ENCODE peak calls at places on chromosomes 16 and 17, in four cellular contexts. R is GM12878, X is HepG2, I is K562. S is an unnamed sample.

GRCh38 chr16:71263581-71263980 is 25.6 kb downstream of the CMTR2 start:
- DNase-seq in R (no peak), X (no peak), I (no peak), S (no peak)

GRCh38 chr16:31265329-31266245 is 5.8 kb downstream of the ITGAM start:
- DNase-seq in R (peak; percentile 79), X (no peak), I (no peak), S (peak; percentile 10)

GRCh38 chr17:55577687-55578086 is 66.4 kb upstream of the SMIM36 start:
- DNase-seq in R (no peak), X (no peak), I (no peak), S (no peak)

GRCh38 chr16:79217375-79218011 is 383.0 kb downstream of the MAF start:
- DNase-seq in R (no peak), X (no peak), I (no peak), S (no peak)

GRCh38 chr16:9756434-9756833 is 425.8 kb downstream of the GRIN2A start:
- DNase-seq in R (no peak), X (no peak), I (no peak), S (no peak)

GRCh38 chr17:74150428-74151025 is 53.0 kb upstream of the RPL38 start:
- DNase-seq in R (no peak), X (no peak), I (no peak), S (no peak)

GRCh38 chr17:11935734-11936406 is 61.4 kb downstream of the ZNF18 start:
- DNase-seq in R (no peak), X (peak; percentile 60), I (peak; percentile 74), S (peak; percentile 36)

GRCh38 chr17:77961741-77962140 is 3.2 kb downstream of the TNRC6C start:
- DNase-seq in R (no peak), X (no peak), I (no peak), S (no peak)

GRCh38 chr17:1181769-1182137 is 2.0 kb upstream of the ABR start:
- DNase-seq in R (no peak), X (no peak), I (no peak), S (no peak)

GRCh38 chr16:81445926-81446317 is 1.3 kb downstream of the CMIP start:
- DNase-seq in R (no peak), X (no peak), I (peak; percentile 39), S (no peak)

GRCh38 chr16:86771506-86772230 is 193.3 kb downstream of the FOXL1 start:
- DNase-seq in R (no peak), X (no peak), I (no peak), S (no peak)

GRCh38 chr17:78650093-78650715 is 73.0 kb upstream of the DNAH17 start:
- DNase-seq in R (no peak), X (peak; percentile 97), I (no peak), S (no peak)

GRCh38 chr17:65750678-65751077 is 189.2 kb upstream of the AXIN2 start:
- DNase-seq in R (peak; percentile 15), X (peak; percentile 99), I (peak; percentile 1), S (no peak)

GRCh38 chr17:7971651-7972050 is 30.8 kb upstream of the GUCY2D start:
- DNase-seq in R (no peak), X (no peak), I (no peak), S (no peak)

DNA sequence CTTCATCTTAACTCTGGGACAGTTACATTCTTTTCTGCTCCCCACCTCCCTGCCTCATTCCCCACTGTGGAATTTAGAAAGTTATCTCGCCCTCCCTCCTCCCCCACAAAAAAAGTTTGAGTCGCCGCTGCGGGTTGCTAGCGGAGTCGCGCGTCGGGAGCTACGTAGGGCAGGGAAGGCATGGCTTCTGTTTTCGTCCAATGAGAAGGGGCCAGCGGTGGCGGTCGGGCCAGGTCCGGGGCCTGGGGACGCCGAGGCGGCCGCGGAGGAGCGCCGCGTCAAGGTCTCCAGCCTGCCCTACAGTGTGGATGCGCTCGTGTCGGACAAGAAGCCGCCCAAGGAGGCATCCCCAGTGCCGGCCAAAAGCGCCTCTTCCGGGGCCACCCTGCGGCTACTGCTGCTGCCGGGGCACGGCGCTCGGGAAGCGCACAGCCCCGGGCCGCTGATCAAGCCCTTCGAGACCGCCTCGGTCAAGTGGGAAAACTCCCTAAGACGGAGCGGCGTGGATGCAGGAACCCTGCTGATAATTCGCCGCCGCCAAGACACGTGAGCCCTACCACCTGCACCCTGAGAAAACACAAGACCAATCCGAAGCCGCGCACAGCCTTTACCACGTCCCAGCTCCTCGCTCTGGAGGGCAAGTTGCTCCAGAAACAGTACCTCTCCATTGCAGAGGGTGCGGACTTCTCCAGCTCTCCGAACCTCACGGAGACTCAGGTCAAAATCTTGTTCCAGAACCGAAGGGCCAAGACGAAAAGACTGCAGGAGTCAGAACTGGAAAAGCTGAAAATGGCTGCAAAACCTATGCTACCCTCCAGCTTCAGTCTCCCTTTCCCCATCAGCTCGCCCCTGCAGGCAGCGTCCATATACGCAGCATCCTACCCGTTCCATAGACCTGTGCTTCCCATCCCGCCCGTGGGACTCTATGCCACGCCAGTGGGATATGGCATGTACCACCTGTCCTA is 8.9 kb downstream of the OR4D1 start:
- DNase-seq in R (no peak), X (no peak), I (peak; percentile 14), S (peak; percentile 78)
- H3K9ac ChIP-seq in R (no peak overlapping the region), X (no peak overlapping the region), I (no peak overlapping the region), S (peak overlapping the region; percentile 72)

DNA sequence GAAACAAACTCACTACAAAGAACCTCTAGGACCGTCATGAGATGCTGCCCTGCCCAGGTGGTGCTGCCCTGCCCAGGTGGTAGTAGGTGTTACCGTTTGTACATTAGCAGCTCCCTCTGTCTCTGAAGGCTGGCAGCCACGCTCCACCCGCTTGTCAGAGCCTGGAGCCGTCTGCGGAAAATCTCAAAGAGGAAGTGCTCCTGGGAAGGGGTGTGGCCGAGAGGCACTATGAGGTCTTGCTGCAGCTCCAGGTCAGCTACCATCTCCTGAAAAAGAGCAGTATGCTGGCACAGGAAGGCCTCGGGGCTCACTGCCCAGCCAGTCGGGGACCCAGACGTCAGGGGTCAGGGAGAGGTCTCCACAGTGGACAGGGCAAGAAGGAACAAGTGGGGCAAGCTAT is 28.3 kb downstream of the ZNF276 start:
- DNase-seq in R (no peak), X (no peak), I (no peak), S (no peak)
- TF ChIP-seq HDAC2 in R (no peak), X (no peak), I (no peak), S (no peak)

GRCh38 chr17:34254651-34255380 is at the start of gene CCL2:
- DNase-seq in R (no peak), X (no peak), I (peak; percentile 50), S (peak; percentile 46)

GRCh38 chr17:34255841-34256240 is 756 bp downstream of the CCL2 start:
- DNase-seq in R (no peak), X (no peak), I (no peak), S (no peak)

GRCh38 chr17:34255381-34255732 is 272 bp downstream of the CCL2 start:
- DNase-seq in R (no peak), X (no peak), I (no peak), S (no peak)

GRCh38 chr17:34252890-34253525 is 2.1 kb upstream of the CCL2 start:
- DNase-seq in R (no peak), X (no peak), I (no peak), S (no peak)

GRCh38 chr17:34254146-34254545 is 939 bp upstream of the CCL2 start:
- DNase-seq in R (no peak), X (no peak), I (no peak), S (no peak)
- H3K9ac ChIP-seq in R (no peak overlapping the region), X (no peak overlapping the region), I (no peak overlapping the region), S (no peak overlapping the region)

DNA sequence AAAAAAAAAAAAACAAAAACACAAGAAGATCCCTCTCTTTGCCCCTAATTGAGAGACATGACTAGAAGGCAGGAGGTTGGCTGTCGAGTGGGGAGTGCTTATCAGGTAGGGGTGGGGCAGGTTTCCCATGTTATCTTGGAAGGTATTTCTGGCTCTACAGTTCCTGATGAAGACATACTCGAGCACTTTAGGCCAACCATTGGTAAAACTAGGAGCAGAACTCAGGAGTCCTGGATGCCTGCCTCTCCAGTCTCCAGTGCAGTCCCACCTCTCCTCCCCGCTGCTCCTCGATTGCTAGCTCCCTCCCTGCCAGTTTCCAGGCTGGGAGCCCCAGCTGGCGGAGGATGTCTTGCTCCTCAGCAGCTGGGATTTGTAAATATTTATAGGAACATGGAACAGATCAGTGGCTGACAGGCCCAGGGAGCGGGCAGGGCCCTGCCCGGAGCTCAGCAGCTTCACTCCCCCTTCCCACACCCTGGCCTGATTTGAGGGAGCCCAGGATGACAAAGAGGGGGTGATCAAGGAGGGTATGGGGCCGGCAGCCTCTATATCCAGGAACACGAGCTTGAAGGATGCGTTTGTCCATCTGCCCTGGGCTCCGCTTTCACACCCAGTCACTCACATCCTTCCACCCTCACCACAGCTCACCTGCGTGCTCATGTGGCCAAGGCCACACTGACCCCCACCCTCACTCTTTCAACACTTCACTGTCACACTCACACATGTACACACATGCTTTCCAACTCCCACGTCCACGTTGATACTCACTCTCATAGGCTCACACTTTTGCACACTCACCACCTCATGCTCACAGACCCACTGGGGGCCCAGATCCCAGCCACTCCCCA is 11.5 kb upstream of the C1QL1 start:
- DNase-seq in R (no peak), X (no peak), I (no peak), S (no peak)
- TF ChIP-seq HDAC2 in R (no peak), X (no peak), I (no peak), S (no peak)